ENCODE peak calls at places on chromosomes 2 and 18, in five cellular contexts. K is GM23248, B is ovary, Q is midbrain, H is astrocyte of the hippocampus. U is an unnamed sample.

GRCh38 chr18:2912357-2913299 is 65.8 kb downstream of the EMILIN2 start:
- DNase-seq in K (no peak), B (no peak), Q (no peak), H (no peak), U (no peak)

GRCh38 chr2:144083211-144083610 is 436.7 kb downstream of the ZEB2 start:
- DNase-seq in K (peak), B (no peak), Q (no peak), H (peak), U (no peak)

GRCh38 chr2:223908304-223909047 is 36.7 kb downstream of the WDFY1 start:
- DNase-seq in K (no peak), B (no peak), Q (no peak), H (no peak), U (no peak)

GRCh38 chr2:168699834-168700417 is 102.5 kb upstream of the NOSTRIN start:
- DNase-seq in K (peak), B (peak), Q (peak), H (peak), U (no peak)

GRCh38 chr18:499351-500229 is 911 bp downstream of the COLEC12 start:
- DNase-seq in K (peak), B (no peak), Q (no peak), H (peak), U (no peak)

GRCh38 chr2:148826791-148827190 is 48.2 kb upstream of the KIF5C start:
- DNase-seq in K (no peak), B (no peak), Q (no peak), H (no peak), U (no peak)

GRCh38 chr2:134268265-134268664 is 14.4 kb downstream of the MGAT5 start:
- DNase-seq in K (no peak), B (no peak), Q (no peak), H (peak), U (no peak)

GRCh38 chr2:35343135-35343534 is 1012.4 kb upstream of the CRIM1 start:
- DNase-seq in K (no peak), B (no peak), Q (no peak), H (no peak), U (no peak)

GRCh38 chr2:68282814-68283812 is 30.8 kb upstream of the PPP3R1 start:
- DNase-seq in K (peak), B (no peak), Q (peak), H (peak), U (peak)

GRCh38 chr2:102155703-102156515 is 13.4 kb downstream of the IL1R1 start:
- DNase-seq in K (peak), B (no peak), Q (no peak), H (no peak), U (no peak)

GRCh38 chr2:69483696-69484095 is 46.5 kb upstream of the NFU1 start:
- DNase-seq in K (no peak), B (no peak), Q (no peak), H (no peak), U (peak)

GRCh38 chr2:80086831-80087230 is 217.7 kb downstream of the LRRTM1 start:
- DNase-seq in K (peak), B (no peak), Q (no peak), H (peak), U (no peak)

GRCh38 chr2:239302808-239303557 is 97.8 kb downstream of the HDAC4 start:
- DNase-seq in K (no peak), B (peak), Q (peak), H (no peak), U (no peak)

GRCh38 chr2:50952596-50952995 is 79.3 kb downstream of the NRXN1 start:
- DNase-seq in K (no peak), B (no peak), Q (no peak), H (peak), U (no peak)

GRCh38 chr2:199055336-199055735 is 402.4 kb downstream of the SATB2 start:
- DNase-seq in K (peak), B (no peak), Q (no peak), H (no peak), U (no peak)

GRCh38 chr2:145919507-145919906 is 1399.6 kb upstream of the ZEB2 start:
- DNase-seq in K (peak), B (no peak), Q (no peak), H (no peak), U (no peak)

GRCh38 chr2:26298638-26299393 is 47.1 kb upstream of the SELENOI start:
- DNase-seq in K (peak), B (peak), Q (peak), H (peak), U (no peak)

GRCh38 chr2:150126143-150126725 is 361.2 kb downstream of the RND3 start:
- DNase-seq in K (peak), B (no peak), Q (no peak), H (no peak), U (no peak)

U was measured in DMS153.